ENCODE peak calls at places on chromosomes 3 and 15, in nine cellular contexts. C is transverse colon, J is glutamatergic neuron, H is IMR-90, I is kidney, Q is foreskin fibroblast, M is sigmoid colon, S is ovary, Z is dorsolateral prefrontal cortex. E is an unnamed sample.

GRCh38 chr3:31132132-31132769 is 237.8 kb upstream of the GADL1 start:
- DNase-seq in S (no peak), Q (peak), J (no peak), M (no peak), H (peak), Z (no peak), C (no peak), I (no peak), E (no peak)

GRCh38 chr3:138186216-138186615 is 885 bp upstream of the ARMC8 start:
- DNase-seq in J (no peak), C (no peak), H (no peak), S (no peak), Z (no peak), M (no peak), I (no peak), Q (no peak), E (no peak)

GRCh38 chr15:100731259-100732156 is 129.1 kb downstream of the ASB7 start:
- DNase-seq in Q (no peak), I (no peak), S (no peak), H (peak), J (peak), Z (no peak), C (no peak), M (no peak), E (no peak)

GRCh38 chr15:68518046-68518445 is 60.7 kb upstream of the CORO2B start:
- DNase-seq in S (no peak), C (no peak), H (no peak), J (no peak), I (no peak), Q (no peak), Z (peak), M (no peak), E (no peak)

GRCh38 chr3:60046212-60046611 is 996.4 kb upstream of the CFAP20DC start:
- DNase-seq in H (no peak), J (peak), Z (no peak), Q (no peak), M (no peak), C (peak), S (no peak), I (no peak), E (no peak)

GRCh38 chr3:4773583-4773982 is 205.7 kb upstream of the BHLHE40 start:
- DNase-seq in Q (no peak), Z (no peak), I (no peak), M (no peak), S (no peak), J (no peak), H (no peak), C (no peak), E (no peak)

GRCh38 chr3:136787226-136787793 is 31.6 kb upstream of the SLC35G2 start:
- DNase-seq in C (peak), M (no peak), Z (no peak), I (no peak), S (no peak), H (peak), Q (no peak), J (no peak), E (no peak)

GRCh38 chr3:70861234-70861633 is 548.8 kb upstream of the MDFIC2 start:
- DNase-seq in H (peak), Q (peak), S (no peak), M (no peak), J (no peak), Z (no peak), I (no peak), C (no peak), E (no peak)

GRCh38 chr3:186869253-186870235 is 27.0 kb downstream of the ADIPOQ start:
- DNase-seq in Z (no peak), I (no peak), M (no peak), H (peak), C (no peak), J (no peak), Q (no peak), S (no peak), E (no peak)

GRCh38 chr3:27335571-27335970 is 33.6 kb downstream of the NEK10 start:
- DNase-seq in Q (no peak), Z (no peak), I (no peak), C (no peak), M (no peak), S (no peak), H (no peak), J (no peak), E (no peak)

GRCh38 chr15:38389924-38390542 is 63.9 kb upstream of the FAM98B start:
- DNase-seq in H (peak), C (peak), I (no peak), S (peak), Q (no peak), M (no peak), Z (no peak), J (peak), E (peak)

GRCh38 chr3:127369356-127369935 is 81.6 kb upstream of the PRR20G start:
- DNase-seq in M (no peak), I (peak), H (no peak), Q (no peak), S (no peak), C (no peak), Z (no peak), J (no peak), E (no peak)

GRCh38 chr3:110650752-110651151 is 420.9 kb upstream of the NECTIN3 start:
- DNase-seq in J (no peak), M (no peak), H (peak), C (no peak), I (no peak), Z (no peak), S (no peak), Q (no peak), E (no peak)

GRCh38 chr3:38008971-38009580 is 18.5 kb downstream of the VILL start:
- DNase-seq in C (no peak), M (no peak), H (no peak), S (no peak), Q (no peak), Z (no peak), J (no peak), I (peak), E (no peak)

GRCh38 chr3:11452312-11452711 is 180.1 kb downstream of the ATG7 start:
- DNase-seq in I (no peak), J (no peak), H (no peak), C (no peak), Q (no peak), S (no peak), M (no peak), Z (no peak), E (no peak)

GRCh38 chr15:80745888-80746287 is 33.3 kb upstream of the CEMIP start:
- DNase-seq in Q (no peak), Z (no peak), C (no peak), I (no peak), M (no peak), S (no peak), J (no peak), H (no peak), E (no peak)

GRCh38 chr3:81218023-81218422 is 543.4 kb downstream of the GBE1 start:
- DNase-seq in Q (no peak), Z (no peak), J (no peak), S (no peak), H (no peak), M (no peak), C (no peak), I (no peak), E (no peak)
- TF ChIP-seq CTCF in Q (no peak), Z (peak), J (no peak), S (no peak), H (peak), M (no peak), C (no peak), I (peak), E (no peak)

DNA sequence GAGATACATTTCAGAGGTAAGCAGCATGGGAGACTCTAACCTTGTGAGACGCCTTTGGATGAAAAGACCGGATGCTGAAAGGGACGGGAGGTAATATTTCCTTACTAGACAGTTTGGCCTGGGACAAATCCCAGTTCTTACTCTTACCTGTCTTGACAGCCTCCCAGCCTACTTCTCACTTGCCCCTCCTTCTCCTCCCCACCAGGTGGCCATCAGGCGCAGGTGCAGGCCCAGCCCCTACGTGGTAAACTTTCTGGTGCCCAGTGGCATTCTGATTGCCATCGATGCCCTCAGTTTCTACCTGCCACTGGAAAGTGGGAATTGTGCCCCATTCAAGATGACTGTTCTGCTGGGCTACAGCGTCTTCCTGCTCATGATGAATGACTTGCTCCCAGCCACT is 6.3 kb downstream of the HTR3D start:
- DNase-seq in Z (no peak), M (no peak), Q (no peak), J (no peak), I (peak), C (no peak), S (no peak), H (no peak), E (no peak)
- TF ChIP-seq CTCF in Z (no peak), M (no peak), Q (no peak), J (no peak), I (no peak), C (no peak), S (no peak), H (no peak), E (no peak)

GRCh38 chr3:100737334-100737733 is 28.0 kb downstream of the TFG start:
- DNase-seq in I (no peak), S (no peak), J (no peak), Z (no peak), H (peak), M (no peak), Q (no peak), C (no peak), E (no peak)
- TF ChIP-seq CTCF in I (peak), S (no peak), J (no peak), Z (peak), H (peak), M (no peak), Q (peak), C (no peak), E (no peak)

GRCh38 chr3:125161607-125162219 is 50.8 kb downstream of the SLC12A8 start:
- DNase-seq in I (no peak), H (no peak), S (no peak), Q (no peak), Z (no peak), J (no peak), C (no peak), M (no peak), E (no peak)

GRCh38 chr3:125165948-125166553 is 46.5 kb downstream of the SLC12A8 start:
- DNase-seq in Z (no peak), Q (no peak), S (no peak), C (no peak), M (no peak), J (no peak), H (no peak), I (no peak), E (no peak)

GRCh38 chr3:125166581-125166980 is 46.0 kb downstream of the SLC12A8 start:
- DNase-seq in J (no peak), M (no peak), Z (no peak), H (peak), S (no peak), Q (peak), C (no peak), I (no peak), E (no peak)

GRCh38 chr3:125165189-125165947 is 47.2 kb downstream of the SLC12A8 start:
- DNase-seq in C (no peak), Z (no peak), M (no peak), Q (no peak), S (no peak), H (peak), I (no peak), J (peak), E (no peak)

DNA sequence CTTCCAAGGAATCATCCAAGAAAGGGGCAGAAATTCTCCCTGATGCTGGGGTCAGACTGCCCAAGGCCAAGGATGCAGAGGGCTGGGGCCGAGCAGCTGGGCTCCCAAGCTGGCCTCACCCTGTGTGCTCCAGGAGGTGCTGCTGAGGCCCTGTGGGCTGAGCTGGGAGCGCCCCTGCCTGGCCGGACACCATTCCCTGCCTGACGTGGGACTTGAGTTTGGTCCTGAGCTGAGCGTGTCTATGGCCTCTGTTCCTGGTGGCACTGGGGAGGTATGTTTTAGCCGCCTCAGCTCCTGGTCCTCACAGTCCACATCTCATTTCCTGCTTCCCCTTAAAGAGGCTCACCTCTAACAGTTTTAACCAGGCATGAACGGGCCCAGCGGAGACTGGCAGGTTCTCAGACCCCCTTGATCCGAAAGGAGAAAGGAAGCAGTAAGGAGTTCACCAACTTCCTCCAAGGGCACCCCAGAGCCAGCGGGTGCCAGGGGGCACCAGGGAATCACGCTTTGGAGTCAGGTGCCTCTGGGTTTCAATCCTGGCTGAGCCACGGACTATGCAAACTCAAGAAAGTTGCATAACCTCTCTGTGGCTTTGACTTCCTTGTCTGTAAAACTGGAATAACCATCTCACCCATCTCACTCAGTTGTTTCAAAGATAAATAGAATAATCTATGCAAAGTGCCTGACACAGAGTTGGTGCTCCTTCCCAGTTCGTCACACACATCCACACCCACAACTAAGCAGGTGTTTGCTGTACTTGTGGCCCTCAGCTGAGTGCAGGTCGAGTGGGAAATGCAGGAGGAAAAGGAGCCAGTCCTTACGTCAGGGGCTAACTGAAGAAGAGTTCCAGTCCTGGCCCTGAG is 48.6 kb downstream of the SLC12A8 start:
- DNase-seq in S (no peak), J (no peak), H (no peak), Q (no peak), C (peak), I (no peak), M (no peak), Z (no peak), E (peak)
- TF ChIP-seq CTCF in S (no peak), J (no peak), H (peak), Q (no peak), C (no peak), I (no peak), M (no peak), Z (no peak), E (peak)

GRCh38 chr3:33145901-33146580 is 32.2 kb downstream of the CRTAP start:
- DNase-seq in Q (no peak), I (no peak), C (no peak), S (no peak), J (no peak), M (no peak), H (no peak), Z (no peak), E (no peak)

GRCh38 chr3:33145221-33145900 is 31.5 kb downstream of the CRTAP start:
- DNase-seq in C (no peak), S (no peak), J (no peak), Z (no peak), H (no peak), Q (no peak), I (no peak), M (no peak), E (no peak)

GRCh38 chr3:33146791-33147445 is 33.1 kb downstream of the CRTAP start:
- DNase-seq in M (no peak), Q (peak), S (no peak), H (peak), Z (no peak), I (no peak), C (no peak), J (no peak), E (no peak)

GRCh38 chr3:33141006-33141405 is 27.2 kb downstream of the CRTAP start:
- DNase-seq in J (no peak), M (no peak), Q (no peak), H (no peak), S (no peak), I (no peak), C (no peak), Z (no peak), E (no peak)

GRCh38 chr3:33144433-33144832 is 30.6 kb downstream of the CRTAP start:
- DNase-seq in C (no peak), Q (no peak), J (no peak), H (no peak), I (no peak), M (no peak), Z (no peak), S (no peak), E (no peak)
- TF ChIP-seq CTCF in C (no peak), Q (peak), J (peak), H (peak), I (no peak), M (no peak), Z (peak), S (no peak), E (no peak)

DNA sequence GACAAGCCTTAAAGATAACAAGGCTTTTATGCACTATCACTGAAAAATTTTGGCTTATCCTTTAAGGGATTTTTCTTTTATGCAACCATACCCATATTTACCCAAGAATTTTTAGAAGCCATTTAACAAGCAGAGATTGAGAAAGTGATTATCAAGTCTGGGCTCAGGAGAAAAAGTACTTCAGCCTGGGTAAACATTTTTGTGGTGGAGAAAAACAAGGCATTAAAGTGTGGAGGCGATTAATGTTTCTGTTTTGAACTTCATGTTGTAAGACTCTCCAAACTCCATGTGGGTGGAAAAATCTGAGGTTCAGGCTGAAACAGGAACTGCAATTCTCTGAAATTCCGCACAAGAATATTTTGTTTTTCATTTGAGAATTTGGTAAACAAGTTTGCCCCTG is 260.4 kb upstream of the KCNMB2 start:
- DNase-seq in H (no peak), I (no peak), Z (no peak), M (no peak), Q (no peak), J (no peak), S (no peak), C (no peak), E (no peak)
- TF ChIP-seq CTCF in H (no peak), I (no peak), Z (no peak), M (no peak), Q (no peak), J (no peak), S (no peak), C (no peak), E (no peak)

GRCh38 chr3:40200754-40201316 is 108.7 kb upstream of the EIF1B start:
- DNase-seq in Q (no peak), H (peak), S (no peak), M (no peak), I (no peak), C (no peak), J (no peak), Z (no peak), E (peak)
- TF ChIP-seq CTCF in Q (no peak), H (no peak), S (no peak), M (no peak), I (no peak), C (no peak), J (no peak), Z (no peak), E (no peak)

E was measured in lung.